ENCODE peak calls at places on chromosomes 12 and 14, in four cellular contexts. Y is HCT116, V is hepatocyte, S is MM.1S. N is an unnamed sample.

GRCh38 chr12:4720637-4720995 is 416 bp downstream of the GALNT8 start:
- DNase-seq in S (no peak), V (peak; percentile 13), Y (no peak), N (peak; percentile 19)

GRCh38 chr14:96151242-96151641 is 53.4 kb upstream of the BDKRB2 start:
- DNase-seq in V (no peak), Y (no peak), S (no peak), N (no peak)

GRCh38 chr12:99984271-99985128 is at the start of gene ANKS1B:
- DNase-seq in S (peak; percentile 48), V (peak; percentile 72), Y (no peak), N (peak; percentile 59)

GRCh38 chr12:121467638-121468403 is 67.9 kb downstream of the RNF34 start:
- DNase-seq in S (no peak), Y (no peak), V (peak; percentile 39), N (peak; percentile 29)

GRCh38 chr12:68623059-68623458 is 12.4 kb downstream of the RAP1B start:
- DNase-seq in S (no peak), V (no peak), Y (no peak), N (no peak)

GRCh38 chr12:11837318-11837934 is 188.0 kb downstream of the ETV6 start:
- DNase-seq in V (no peak), Y (no peak), S (no peak), N (no peak)

GRCh38 chr14:21169587-21169986 is 13.7 kb upstream of the OR5AU1 start:
- DNase-seq in Y (no peak), S (no peak), V (no peak), N (no peak)

GRCh38 chr12:106583578-106584103 is 837 bp downstream of the RFX4 start:
- DNase-seq in V (peak; percentile 21), S (no peak), Y (no peak), N (peak; percentile 28)

GRCh38 chr12:15701721-15702156 is 87.4 kb downstream of the EPS8 start:
- DNase-seq in V (no peak), S (no peak), Y (no peak), N (no peak)

GRCh38 chr12:67998379-67998778 is 9.1 kb downstream of the IFNG-AS1 start:
- DNase-seq in V (no peak), Y (no peak), S (no peak), N (no peak)

GRCh38 chr12:22372277-22372837 is 37.9 kb upstream of the ST8SIA1 start:
- DNase-seq in V (no peak), Y (no peak), S (no peak), N (no peak)

GRCh38 chr14:19974844-19975243 is 547 bp upstream of the OR4K15 start:
- DNase-seq in S (no peak), V (no peak), Y (no peak), N (no peak)

GRCh38 chr12:65977384-65977783 is 153.1 kb downstream of the HMGA2 start:
- DNase-seq in S (no peak), V (no peak), Y (no peak), N (no peak)

GRCh38 chr12:59087077-59087673 is 166.9 kb upstream of the LRIG3 start:
- DNase-seq in S (no peak), V (peak; percentile 17), Y (peak; percentile 3), N (no peak)

GRCh38 chr14:100873083-100873482 is 30.4 kb downstream of the RTL1 start:
- DNase-seq in Y (no peak), V (no peak), S (no peak), N (no peak)

GRCh38 chr14:101880016-101880297 is 84.4 kb upstream of the DYNC1H1 start:
- DNase-seq in Y (no peak), S (no peak), V (no peak), N (no peak)

GRCh38 chr12:53956914-53957536 is 2.3 kb downstream of the HOXC12 start:
- DNase-seq in Y (no peak), V (no peak), S (no peak), N (no peak)
- TF ChIP-seq EZH2 in Y (no peak), V (no peak), S (no peak), N (no peak)

DNA sequence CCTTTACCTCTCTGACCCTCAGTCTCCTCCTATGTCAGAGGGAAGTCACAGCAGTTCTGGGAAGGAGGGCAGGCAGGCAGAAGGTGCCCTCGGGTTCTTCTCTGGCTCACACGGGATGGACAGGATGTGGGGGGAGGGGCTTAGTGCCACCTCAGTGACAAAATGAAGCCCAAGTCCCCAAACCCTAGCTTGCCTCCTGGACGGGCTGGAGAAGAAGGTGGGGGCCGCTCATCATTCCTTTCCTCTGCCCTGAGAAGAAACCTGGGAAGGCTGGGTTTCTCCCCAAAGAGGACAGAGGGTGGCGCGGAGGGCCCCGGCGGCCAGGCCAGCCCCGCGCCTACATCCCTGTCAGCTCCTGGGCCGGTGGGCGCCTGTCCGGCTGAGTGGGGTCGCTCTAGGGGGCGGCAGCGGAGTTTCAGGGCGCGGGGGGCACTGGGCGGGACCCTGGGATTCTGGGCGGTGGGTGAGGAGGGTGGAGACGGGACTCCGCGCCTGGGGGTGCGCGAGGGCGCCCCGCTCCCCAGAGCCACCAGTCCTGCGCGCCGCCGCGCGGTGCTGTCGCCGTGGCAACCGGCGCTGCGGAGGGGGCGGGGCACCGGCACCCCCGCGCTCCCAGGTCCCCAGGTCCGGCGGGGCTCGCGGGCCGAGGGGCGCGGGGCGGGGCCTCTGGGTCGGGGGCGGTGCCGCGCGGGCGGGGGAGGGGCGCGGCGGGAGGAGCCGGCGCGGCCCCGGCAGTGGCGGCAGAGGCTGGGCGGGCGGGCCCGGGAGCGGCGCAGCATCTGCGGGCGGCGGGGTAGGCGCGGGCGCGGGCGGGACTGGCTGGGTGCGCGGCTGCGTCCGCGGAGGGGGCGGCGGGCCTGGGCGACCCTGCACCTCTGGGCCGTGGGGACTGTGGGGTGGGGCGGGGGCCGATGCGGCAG is at the start of gene TMEM121:
- DNase-seq in Y (no peak), S (peak; percentile 33), V (peak; percentile 34), N (peak; percentile 20)
- TF ChIP-seq EZH2 in Y (no peak), S (no peak), V (no peak), N (no peak)

GRCh38 chr12:53977596-53978464 is 3.1 kb upstream of the HOTAIR start:
- DNase-seq in S (peak; percentile 49), V (no peak), Y (no peak), N (no peak)
- TF ChIP-seq EZH2 in S (no peak), V (peak; percentile 35), Y (no peak), N (no peak)

GRCh38 chr14:103520657-103521437 is 1.8 kb downstream of the CKB start:
- DNase-seq in S (peak; percentile 46), V (peak; percentile 90), Y (peak; percentile 53), N (peak; percentile 91)

GRCh38 chr14:103522649-103523582 is at the start of gene CKB:
- DNase-seq in V (peak; percentile 91), Y (no peak), S (no peak), N (peak; percentile 78)

GRCh38 chr14:103520269-103520656 is 2.4 kb downstream of the CKB start:
- DNase-seq in S (no peak), V (peak; percentile 8), Y (no peak), N (no peak)

GRCh38 chr14:103522028-103522581 is 525 bp downstream of the CKB start:
- DNase-seq in Y (no peak), S (no peak), V (no peak), N (no peak)

DNA sequence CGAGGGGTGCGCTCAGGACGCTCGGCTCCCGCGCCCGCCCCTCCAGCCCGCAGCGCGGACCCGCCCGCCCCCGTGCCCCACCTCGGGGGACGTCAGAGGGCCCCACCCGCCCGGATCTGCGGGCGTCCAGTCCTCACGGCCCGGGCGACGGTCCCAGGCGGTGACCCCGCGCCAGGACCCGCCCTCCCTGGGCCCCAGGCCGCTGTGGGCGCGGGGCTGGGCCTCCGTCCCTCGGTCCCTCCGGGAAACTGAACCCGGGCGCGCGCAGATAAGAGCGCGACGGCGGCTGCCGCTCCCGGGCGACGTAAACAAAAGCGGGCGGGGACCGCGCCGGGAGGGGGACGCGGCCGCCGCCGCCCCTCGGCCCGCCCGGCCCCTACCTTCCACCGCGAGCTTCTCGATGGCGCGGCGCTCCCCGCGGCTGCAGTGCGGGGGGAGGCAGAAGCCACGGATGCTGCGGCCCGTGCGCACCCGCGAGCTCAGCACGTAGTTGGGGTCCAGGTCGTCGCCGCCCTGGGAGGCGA is 1.1 kb downstream of the CKB start:
- DNase-seq in Y (no peak), V (no peak), S (no peak), N (peak; percentile 51)
- TF ChIP-seq EZH2 in Y (no peak), V (no peak), S (no peak), N (no peak)

GRCh38 chr14:36504805-36505192 is 15.2 kb downstream of the NKX2-1 start:
- DNase-seq in S (no peak), V (no peak), Y (no peak), N (no peak)

GRCh38 chr14:36505892-36506731 is 13.9 kb downstream of the NKX2-1 start:
- DNase-seq in Y (no peak), S (no peak), V (no peak), N (no peak)

GRCh38 chr14:36506732-36507614 is 13.1 kb downstream of the NKX2-1 start:
- DNase-seq in S (no peak), V (no peak), Y (no peak), N (no peak)

GRCh38 chr14:36503771-36504741 is 16.0 kb downstream of the NKX2-1 start:
- DNase-seq in Y (no peak), V (peak; percentile 23), S (no peak), N (no peak)

GRCh38 chr14:36505193-36505815 is 14.7 kb downstream of the NKX2-1 start:
- DNase-seq in V (peak; percentile 23), Y (no peak), S (peak; percentile 49), N (no peak)
- TF ChIP-seq EZH2 in V (peak; percentile 99), Y (no peak), S (no peak), N (peak; percentile 96)

GRCh38 chr12:132396657-132397056 is 67.3 kb upstream of the GALNT9 start:
- DNase-seq in Y (no peak), V (no peak), S (no peak), N (no peak)
- TF ChIP-seq EZH2 in Y (no peak), V (no peak), S (no peak), N (no peak)

GRCh38 chr14:91261115-91261514 is 16.6 kb upstream of the GPR68 start:
- DNase-seq in S (no peak), V (no peak), Y (no peak), N (no peak)

GRCh38 chr14:91263329-91263728 is 18.8 kb upstream of the GPR68 start:
- DNase-seq in S (no peak), V (no peak), Y (no peak), N (no peak)

GRCh38 chr14:91265404-91265803 is 20.9 kb upstream of the GPR68 start:
- DNase-seq in V (no peak), Y (no peak), S (no peak), N (no peak)

GRCh38 chr14:91261986-91262549 is 17.6 kb upstream of the GPR68 start:
- DNase-seq in S (no peak), V (no peak), Y (no peak), N (no peak)

GRCh38 chr14:91264151-91265150 is 19.9 kb upstream of the GPR68 start:
- DNase-seq in Y (no peak), V (peak; percentile 38), S (no peak), N (no peak)
- TF ChIP-seq EZH2 in Y (no peak), V (no peak), S (no peak), N (no peak)

N was measured in A673.